ENCODE peak calls at places on chromosome 2, in four cellular contexts. M, V, J and O are unnamed samples.

GRCh38 chr2:161352718-161353117 is 44.5 kb downstream of the PSMD14 start:
- DNase-seq in M (no peak), V (no peak), J (no peak), O (peak)

GRCh38 chr2:29223851-29224692 is 108.9 kb downstream of the CLIP4 start:
- DNase-seq in M (peak), V (peak), J (peak), O (no peak)

GRCh38 chr2:120661551-120661950 is 74.1 kb upstream of the GLI2 start:
- DNase-seq in M (peak), V (no peak), J (no peak), O (peak)

GRCh38 chr2:95760839-95761525 is 169.2 kb downstream of the TRIM43 start:
- DNase-seq in M (no peak), V (no peak), J (peak), O (no peak)

GRCh38 chr2:240925191-240925575 is 19.0 kb downstream of the CROCC2 start:
- DNase-seq in M (no peak), V (peak), J (no peak), O (peak)

GRCh38 chr2:30306522-30306921 is 75.2 kb downstream of the LBH start:
- DNase-seq in M (no peak), V (no peak), J (no peak), O (no peak)

GRCh38 chr2:217102941-217103340 is 243.1 kb upstream of the TNP1 start:
- DNase-seq in M (no peak), V (no peak), J (no peak), O (no peak)

GRCh38 chr2:149991576-149991975 is 404.0 kb upstream of the MMADHC start:
- DNase-seq in M (no peak), V (no peak), J (no peak), O (no peak)

GRCh38 chr2:58512878-58513277 is 271.8 kb upstream of the FANCL start:
- DNase-seq in M (no peak), V (no peak), J (no peak), O (no peak)

GRCh38 chr2:183490930-183491329 is 366.7 kb downstream of the NUP35 start:
- DNase-seq in M (peak), V (no peak), J (no peak), O (no peak)

GRCh38 chr2:168086805-168087204 is 160.6 kb downstream of the STK39 start:
- DNase-seq in M (no peak), V (no peak), J (no peak), O (no peak)

GRCh38 chr2:152542344-152542994 is 174.8 kb downstream of the PRPF40A start:
- DNase-seq in M (no peak), V (no peak), J (no peak), O (no peak)

GRCh38 chr2:162312853-162313252 is 5.6 kb downstream of the IFIH1 start:
- DNase-seq in M (no peak), V (no peak), J (no peak), O (no peak)

GRCh38 chr2:206368933-206369569 is 74.3 kb upstream of the ADAM23 start:
- DNase-seq in M (no peak), V (no peak), J (no peak), O (no peak)

GRCh38 chr2:188788621-188789020 is 185.6 kb upstream of the COL3A1 start:
- DNase-seq in M (no peak), V (no peak), J (peak), O (no peak)

GRCh38 chr2:238158807-238159539 is at the start of gene ERFE:
- DNase-seq in M (peak), V (peak), J (peak), O (peak)

GRCh38 chr2:72738096-72738495 is 87.7 kb downstream of the EXOC6B start:
- DNase-seq in M (no peak), V (no peak), J (no peak), O (no peak)

GRCh38 chr2:158043181-158043948 is 58.3 kb upstream of the UPP2 start:
- DNase-seq in M (no peak), V (no peak), J (no peak), O (no peak)

GRCh38 chr2:130756041-130756720 is 841 bp downstream of the AMER3 start:
- DNase-seq in M (peak), V (peak), J (peak), O (peak)

GRCh38 chr2:171958475-171958874 is 36.2 kb downstream of the HAT1 start:
- DNase-seq in M (no peak), V (no peak), J (peak), O (no peak)

GRCh38 chr2:191593622-191594416 is 84.1 kb upstream of the NABP1 start:
- DNase-seq in M (no peak), V (no peak), J (peak), O (no peak)

GRCh38 chr2:67790622-67791021 is 272.2 kb downstream of the C1D start:
- DNase-seq in M (no peak), V (no peak), J (no peak), O (no peak)

GRCh38 chr2:85794491-85795121 is 40.8 kb downstream of the ATOH8 start:
- DNase-seq in M (peak), V (peak), J (no peak), O (no peak)

GRCh38 chr2:219406861-219407230 is 11.3 kb upstream of the DES start:
- DNase-seq in M (no peak), V (no peak), J (no peak), O (no peak)

GRCh38 chr2:177896587-177896986 is 176.0 kb downstream of the PDE11A start:
- DNase-seq in M (no peak), V (no peak), J (no peak), O (no peak)

GRCh38 chr2:43300781-43301586 is 74.6 kb upstream of the ZFP36L2 start:
- DNase-seq in M (peak), V (no peak), J (peak), O (no peak)

GRCh38 chr2:18492721-18493120 is 67.7 kb downstream of the RDH14 start:
- DNase-seq in M (no peak), V (no peak), J (no peak), O (no peak)

GRCh38 chr2:100185105-100185504 is 42.7 kb upstream of the AFF3 start:
- DNase-seq in M (no peak), V (no peak), J (no peak), O (no peak)

GRCh38 chr2:39437522-39438296 is 624 bp upstream of the MAP4K3 start:
- DNase-seq in M (peak), V (peak), J (peak), O (peak)

GRCh38 chr2:148130571-148130970 is 109.7 kb downstream of the MBD5 start:
- DNase-seq in M (no peak), V (no peak), J (no peak), O (no peak)

GRCh38 chr2:127625146-127625943 is 20.6 kb upstream of the GPR17 start:
- DNase-seq in M (no peak), V (peak), J (no peak), O (no peak)

GRCh38 chr2:100606740-100607343 is 44.0 kb downstream of the PDCL3 start:
- DNase-seq in M (peak), V (no peak), J (peak), O (peak)

GRCh38 chr2:111050701-111051376 is 69.9 kb upstream of the BCL2L11 start:
- DNase-seq in M (no peak), V (no peak), J (no peak), O (no peak)

GRCh38 chr2:71714601-71715240 is 261.4 kb downstream of the DYSF start:
- DNase-seq in M (no peak), V (no peak), J (no peak), O (no peak)

GRCh38 chr2:128313076-128313836 is 5.4 kb downstream of the HS6ST1 start:
- DNase-seq in M (no peak), V (no peak), J (no peak), O (no peak)

GRCh38 chr2:74548919-74549684 is 4.6 kb downstream of the LOXL3 start:
- DNase-seq in M (peak), V (peak), J (peak), O (peak)

GRCh38 chr2:26540977-26541376 is 63.1 kb upstream of the OTOF start:
- DNase-seq in M (peak), V (no peak), J (no peak), O (no peak)